ENCODE peak calls at places on chromosome 15, in ten cellular contexts. P is IMR-90, X is tibial nerve, A is heart left ventricle, T is spleen, K is esophagus squamous epithelium, G is uterus, B is ovary, L is stomach, D is A549. Q is an unnamed sample.

GRCh38 chr15:68806220-68807105 is 14.2 kb downstream of the ANP32A start:
- DNase-seq in T (no peak), L (no peak), X (no peak), P (no peak), K (no peak), A (no peak), D (no peak), G (no peak), B (no peak), Q (no peak)

GRCh38 chr15:73369073-73369694 is 426 bp upstream of the HCN4 start:
- DNase-seq in K (no peak), B (no peak), A (no peak), T (no peak), P (no peak), L (no peak), X (no peak), D (no peak), G (no peak), Q (no peak)

GRCh38 chr15:84034831-84035753 is 200.5 kb upstream of the GOLGA6L4 start:
- DNase-seq in K (no peak), D (peak; percentile 40), G (no peak), P (peak; percentile 55), B (no peak), A (no peak), L (no peak), T (no peak), X (no peak), Q (no peak)

GRCh38 chr15:47588968-47589367 is 128.3 kb upstream of the SEMA6D start:
- DNase-seq in G (no peak), D (no peak), B (no peak), L (no peak), K (no peak), A (no peak), X (no peak), T (no peak), P (no peak), Q (no peak)

GRCh38 chr15:78906310-78906608 is 33.6 kb downstream of the MORF4L1 start:
- DNase-seq in A (no peak), B (no peak), T (no peak), X (no peak), P (peak; percentile 90), K (no peak), G (peak; percentile 67), L (peak; percentile 69), D (peak; percentile 42), Q (no peak)

GRCh38 chr15:62453979-62454378 is 288.9 kb upstream of the C2CD4B start:
- DNase-seq in G (no peak), K (no peak), T (no peak), A (no peak), B (no peak), P (peak; percentile 80), L (no peak), X (no peak), D (no peak), Q (no peak)

GRCh38 chr15:40222146-40222545 is 16.7 kb upstream of the PAK6 start:
- DNase-seq in P (no peak), A (no peak), G (no peak), K (no peak), X (no peak), T (no peak), B (no peak), D (no peak), L (no peak), Q (no peak)

GRCh38 chr15:85614059-85614458 is 180.7 kb downstream of the KLHL25 start:
- DNase-seq in D (no peak), T (no peak), G (no peak), X (no peak), B (no peak), A (no peak), L (no peak), K (no peak), P (no peak), Q (no peak)

GRCh38 chr15:38071211-38071972 is 137.0 kb downstream of the TMCO5A start:
- DNase-seq in D (no peak), K (no peak), A (no peak), P (no peak), X (no peak), L (peak; percentile 27), T (no peak), B (no peak), G (no peak), Q (no peak)

GRCh38 chr15:19973718-19974117 is 567.9 kb downstream of the GOLGA6L6 start:
- DNase-seq in T (no peak), P (no peak), L (no peak), G (no peak), A (no peak), D (no peak), K (no peak), B (no peak), X (no peak), Q (no peak)

GRCh38 chr15:60179786-60180391 is 175.8 kb downstream of the FOXB1 start:
- DNase-seq in P (peak; percentile 61), D (peak; percentile 60), B (no peak), K (no peak), L (no peak), G (no peak), T (no peak), X (peak; percentile 31), A (no peak), Q (no peak)

GRCh38 chr15:81901323-81901722 is 144.5 kb downstream of the MEX3B start:
- DNase-seq in B (no peak), L (no peak), G (no peak), P (no peak), T (no peak), D (no peak), K (no peak), A (no peak), X (no peak), Q (no peak)

GRCh38 chr15:97129684-97130083 is 799.2 kb downstream of the NR2F2 start:
- DNase-seq in P (no peak), D (no peak), L (no peak), X (no peak), G (no peak), K (no peak), A (no peak), T (no peak), B (no peak), Q (no peak)

DNA sequence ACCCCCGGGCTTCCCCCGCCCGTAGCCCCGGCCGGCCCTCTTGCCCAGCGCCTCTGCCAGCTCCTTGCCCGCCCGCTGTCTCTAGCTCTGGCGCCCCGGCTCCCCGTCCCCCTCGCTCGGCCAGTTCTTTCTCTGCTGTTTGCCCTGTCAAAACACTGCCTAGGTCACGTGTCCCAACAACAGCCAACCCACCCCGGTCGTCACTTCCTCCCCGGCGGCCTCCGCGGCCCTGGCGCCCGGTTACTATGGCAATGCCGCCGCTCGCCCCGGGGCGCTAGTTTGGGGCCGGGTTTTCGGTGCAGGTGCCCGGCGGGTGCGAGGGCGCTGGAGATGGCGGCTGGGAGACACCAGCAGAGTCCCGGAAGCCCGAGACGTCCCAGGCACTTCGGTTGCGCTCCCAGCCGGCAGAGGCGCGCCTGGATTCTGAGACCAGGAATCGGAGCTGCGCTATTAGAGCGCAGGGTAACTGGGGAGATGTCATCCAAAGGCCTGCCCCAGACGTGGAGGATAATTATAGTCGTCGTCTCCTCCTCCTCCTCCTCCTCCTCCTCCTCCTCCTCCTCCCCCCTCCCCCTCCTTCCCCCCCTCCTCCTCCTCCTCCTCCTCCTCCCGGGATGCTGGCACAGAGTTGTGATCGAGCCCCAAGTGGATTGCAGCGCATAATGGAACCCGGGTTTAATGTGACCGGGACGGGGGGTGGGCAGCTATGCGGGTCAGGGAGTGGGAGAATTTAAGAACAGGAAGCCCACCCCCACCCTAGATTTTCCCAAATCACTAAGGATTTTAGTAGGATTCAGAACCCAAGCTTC is at the start of gene ATOSA:
- DNase-seq in K (peak; percentile 71), A (peak; percentile 95), D (peak; percentile 88), B (peak; percentile 91), L (peak; percentile 92), T (peak; percentile 99), G (peak; percentile 91), X (peak; percentile 90), P (peak; percentile 84), Q (peak; percentile 94)
- TF ChIP-seq POLR2A in K (no peak), A (peak; percentile 85), D (no peak), B (peak; percentile 56), L (no peak), T (peak; percentile 85), G (peak; percentile 79), X (peak; percentile 89), P (no peak), Q (peak; percentile 94)

GRCh38 chr15:43463998-43464397 is 29.0 kb downstream of the TP53BP1 start:
- DNase-seq in T (no peak), G (no peak), K (no peak), D (no peak), X (no peak), A (no peak), P (no peak), B (no peak), L (no peak), Q (no peak)
- H3K27ac ChIP-seq in T (no peak overlapping the region), G (no peak overlapping the region), K (no peak overlapping the region), D (no peak overlapping the region), X (no peak overlapping the region), A (no peak overlapping the region), P (no peak overlapping the region), B (no peak overlapping the region), L (no peak overlapping the region), Q (no peak overlapping the region)

DNA sequence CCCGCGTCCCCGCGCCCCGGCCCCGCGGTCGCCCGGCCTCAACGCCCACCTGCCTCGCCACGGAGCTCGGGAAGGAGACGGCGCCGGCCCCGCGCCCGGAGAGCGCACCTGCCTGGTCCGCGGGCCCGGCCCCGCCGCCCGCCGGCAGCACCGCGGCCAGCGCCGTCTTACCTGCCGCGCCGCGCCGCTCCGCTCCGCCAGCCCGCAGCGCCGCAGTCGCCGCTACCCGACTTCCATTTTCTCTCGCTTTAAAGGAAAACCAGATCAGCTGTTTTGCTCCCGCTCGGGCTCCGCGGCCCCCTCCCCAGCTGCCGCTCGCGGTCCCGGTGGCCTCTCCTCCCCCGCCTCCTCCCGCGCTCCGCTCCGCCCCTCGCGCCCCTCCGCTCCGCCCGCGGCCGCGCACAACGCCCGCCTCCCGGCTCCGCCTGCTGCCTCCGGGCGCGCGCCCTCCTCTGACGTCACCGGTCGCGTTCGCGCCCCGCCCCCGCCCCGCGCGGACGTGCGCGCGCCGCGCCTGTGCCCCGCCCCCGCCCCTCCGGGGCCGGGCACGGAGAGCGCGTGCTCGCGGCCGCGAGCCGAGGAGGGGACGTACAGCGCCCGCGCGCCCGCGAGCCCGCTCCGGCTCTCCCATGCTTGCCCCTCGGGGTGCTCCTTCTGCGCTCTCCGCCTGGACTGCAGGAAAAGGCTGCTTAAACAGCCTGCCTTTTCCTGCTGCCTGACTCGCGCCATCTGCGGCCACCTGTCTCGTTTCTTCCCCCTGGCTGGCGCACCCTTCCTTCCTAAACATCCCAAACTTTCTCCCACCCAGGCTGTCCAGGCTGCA is 159.8 kb upstream of the CHRNA7 start:
- DNase-seq in P (peak; percentile 63), G (peak; percentile 76), L (peak; percentile 86), T (peak; percentile 94), X (peak; percentile 69), A (peak; percentile 88), K (no peak), B (peak; percentile 86), D (peak; percentile 81), Q (peak; percentile 75)
- TF ChIP-seq POLR2A in P (no peak), G (peak; percentile 51), L (no peak), T (no peak), X (peak; percentile 46), A (no peak), K (no peak), B (peak; percentile 38), D (peak; percentile 43), Q (peak; percentile 49)

DNA sequence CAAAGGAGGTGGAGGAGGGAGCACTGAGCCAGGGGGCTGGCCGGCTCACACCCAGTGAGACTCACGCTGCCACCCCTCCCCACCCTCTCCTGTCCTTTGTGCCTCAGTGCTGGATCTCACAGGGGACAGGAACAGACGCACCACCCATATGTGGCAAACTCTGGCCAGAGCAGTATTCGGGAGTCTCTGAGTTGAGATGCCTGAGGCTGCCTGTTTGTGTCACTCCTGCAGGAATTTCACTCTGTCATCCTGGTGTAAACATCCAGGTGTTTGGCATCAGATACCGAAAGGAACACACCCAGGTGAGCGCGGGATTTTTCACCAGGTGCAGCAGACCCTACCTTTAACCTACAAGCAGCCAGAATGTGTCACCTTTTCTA is 25.7 kb downstream of the RGMA start:
- DNase-seq in B (no peak), K (no peak), T (no peak), X (no peak), D (no peak), L (no peak), P (no peak), G (no peak), A (no peak), Q (peak; percentile 54)
- H3K27ac ChIP-seq in B (no peak overlapping the region), K (peak overlapping the region; percentile 90), T (no peak overlapping the region), X (no peak overlapping the region), D (no peak overlapping the region), L (peak overlapping the region; percentile 1), P (no peak overlapping the region), G (peak overlapping the region; percentile 72), A (no peak overlapping the region), Q (peak overlapping the region; percentile 98)

Q was measured in gastrocnemius medialis.